ENCODE peak calls at places on chromosomes 7 and 10, in nine cellular contexts. T, H, F, R, N, O, I, X and V are unnamed samples.

GRCh38 chr7:150329331-150330106 is 6.2 kb upstream of the ACTR3C start:
- DNase-seq in H (no peak), O (no peak), X (no peak), F (no peak), I (no peak), T (no peak), N (no peak), R (peak; percentile 72), V (no peak)

GRCh38 chr7:45219801-45220200 is 62.2 kb downstream of the RAMP3 start:
- DNase-seq in F (no peak), X (no peak), O (no peak), I (no peak), H (no peak), N (no peak), R (no peak), T (no peak), V (no peak)

GRCh38 chr10:35225204-35225603 is 98.6 kb downstream of the CREM start:
- DNase-seq in F (no peak), H (no peak), T (no peak), I (no peak), R (no peak), O (no peak), N (no peak), X (no peak), V (peak; percentile 68)

GRCh38 chr10:100006241-100006886 is 3.4 kb downstream of the DNMBP start:
- DNase-seq in T (no peak), H (peak; percentile 51), O (no peak), X (peak; percentile 97), I (no peak), R (no peak), F (peak; percentile 70), N (peak; percentile 85), V (peak; percentile 98)

GRCh38 chr7:3138992-3139391 is 95.3 kb upstream of the CARD11 start:
- DNase-seq in R (no peak), H (no peak), I (peak; percentile 4), N (no peak), X (no peak), T (no peak), O (no peak), F (no peak), V (no peak)

GRCh38 chr10:72319416-72320254 is 35.1 kb downstream of the DNAJB12 start:
- DNase-seq in T (peak; percentile 97), F (peak; percentile 97), H (peak; percentile 86), O (peak; percentile 95), N (peak; percentile 73), R (peak; percentile 94), I (peak; percentile 99), X (peak; percentile 89), V (peak; percentile 94)

GRCh38 chr10:89662596-89662995 is 17.6 kb upstream of the PANK1 start:
- DNase-seq in N (no peak), T (no peak), H (no peak), X (peak; percentile 36), I (no peak), R (no peak), F (no peak), O (no peak), V (no peak)

GRCh38 chr7:143316492-143316891 is 581 bp downstream of the CLCN1 start:
- DNase-seq in F (no peak), T (no peak), X (no peak), R (no peak), H (no peak), O (no peak), N (no peak), I (no peak), V (no peak)

GRCh38 chr10:47268696-47269095 is 31.3 kb upstream of the GDF10 start:
- DNase-seq in H (no peak), X (no peak), O (no peak), T (no peak), N (no peak), R (no peak), I (no peak), F (peak; percentile 3), V (no peak)

GRCh38 chr10:32378371-32379301 is 31.7 kb upstream of the EPC1 start:
- DNase-seq in I (peak; percentile 86), N (peak; percentile 79), O (peak; percentile 96), R (peak; percentile 98), H (peak; percentile 78), X (peak; percentile 85), T (peak; percentile 96), F (peak; percentile 94), V (peak; percentile 79)
- TF ChIP-seq CTCF in I (no peak), N (no peak), O (no peak), R (no peak), H (no peak), X (no peak), T (no peak), F (no peak), V (no peak)

DNA sequence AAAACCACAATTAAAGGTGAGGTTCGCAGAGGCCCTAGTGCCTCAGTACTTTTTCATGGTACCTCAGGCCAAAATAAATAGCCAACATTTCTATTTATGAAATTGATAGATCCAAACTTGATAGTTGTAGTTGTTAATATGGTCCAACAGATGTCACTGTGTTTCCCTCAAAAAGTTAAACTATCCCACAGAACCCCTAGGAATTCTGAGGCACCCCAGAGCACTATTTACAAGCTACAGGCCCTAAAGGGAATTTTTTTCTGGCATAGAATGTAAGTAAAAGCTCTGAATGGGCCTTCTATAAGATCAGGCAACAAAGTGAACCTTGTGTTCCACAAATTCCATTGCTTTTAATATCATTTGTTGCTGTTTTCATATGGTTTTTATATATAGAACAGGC is 3.8 kb upstream of the ARL4A start:
- DNase-seq in T (no peak), O (no peak), H (no peak), N (peak; percentile 38), X (peak; percentile 33), F (no peak), I (no peak), R (no peak), V (peak; percentile 30)
- TF ChIP-seq CTCF in T (no peak), O (no peak), H (no peak), N (peak; percentile 64), X (peak; percentile 51), F (peak; percentile 49), I (peak; percentile 74), R (peak; percentile 30), V (peak; percentile 22)

GRCh38 chr10:125160856-125161569 is 650 bp upstream of the CTBP2 start:
- DNase-seq in N (peak; percentile 93), X (peak; percentile 85), H (peak; percentile 40), F (peak; percentile 90), O (peak; percentile 82), R (peak; percentile 83), I (peak; percentile 92), T (peak; percentile 91), V (peak; percentile 69)

GRCh38 chr10:125159932-125160855 is at the start of gene CTBP2:
- DNase-seq in R (peak; percentile 64), O (peak; percentile 64), I (no peak), F (peak; percentile 84), T (peak; percentile 85), N (peak; percentile 56), H (no peak), X (no peak), V (no peak)

GRCh38 chr10:125162181-125162906 is 2.0 kb upstream of the CTBP2 start:
- DNase-seq in F (peak; percentile 56), T (no peak), X (no peak), R (peak; percentile 54), I (no peak), O (no peak), H (no peak), N (no peak), V (no peak)

GRCh38 chr10:125159486-125159931 is 854 bp downstream of the CTBP2 start:
- DNase-seq in I (no peak), H (no peak), N (peak; percentile 31), T (no peak), F (peak; percentile 45), R (peak; percentile 55), O (no peak), X (no peak), V (no peak)

GRCh38 chr10:125161570-125162139 is 1.3 kb upstream of the CTBP2 start:
- DNase-seq in T (no peak), X (peak; percentile 61), F (peak; percentile 53), O (no peak), R (peak; percentile 64), I (no peak), H (peak; percentile 51), N (no peak), V (peak; percentile 48)
- TF ChIP-seq CTCF in T (no peak), X (no peak), F (peak; percentile 54), O (peak; percentile 38), R (peak; percentile 57), I (peak; percentile 73), H (no peak), N (peak; percentile 52), V (peak; percentile 55)

DNA sequence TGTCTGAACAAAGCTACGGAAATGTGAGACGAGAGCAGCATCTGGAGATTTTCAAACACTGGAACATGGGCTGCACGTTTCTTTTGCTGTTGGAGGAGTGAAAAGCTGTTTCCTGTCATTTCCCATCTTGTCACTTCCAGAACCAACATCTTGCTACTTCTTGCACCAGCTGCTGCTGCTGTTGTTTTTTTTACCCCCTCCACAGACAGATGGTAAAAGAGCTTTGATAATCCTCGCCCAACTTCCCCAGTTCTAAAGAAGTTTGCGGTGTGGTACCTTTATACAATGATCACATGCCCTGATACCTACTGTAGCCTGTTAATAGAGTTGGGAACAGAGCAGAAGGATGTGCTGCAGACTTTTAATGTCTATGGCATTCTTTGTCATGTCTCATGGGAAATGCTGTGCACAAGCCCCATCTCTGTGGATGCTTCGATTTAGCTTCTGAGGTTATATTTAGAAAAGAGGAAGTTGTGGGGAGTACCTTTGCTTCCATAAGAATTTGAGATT is 408.2 kb downstream of the AUTS2 start:
- DNase-seq in H (no peak), F (peak; percentile 26), O (no peak), I (no peak), R (no peak), N (no peak), X (no peak), T (no peak), V (no peak)
- TF ChIP-seq CTCF in H (no peak), F (no peak), O (no peak), I (no peak), R (no peak), N (no peak), X (no peak), T (no peak), V (no peak)

GRCh38 chr10:52525761-52526160 is 211.7 kb downstream of the DKK1 start:
- DNase-seq in F (no peak), X (peak; percentile 73), T (no peak), O (no peak), I (no peak), H (no peak), N (no peak), R (no peak), V (peak; percentile 69)
- TF ChIP-seq CTCF in F (no peak), X (no peak), T (no peak), O (no peak), I (no peak), H (no peak), N (no peak), R (no peak), V (no peak)

GRCh38 chr7:8296362-8296659 is 34.3 kb upstream of the ICA1 start:
- DNase-seq in R (no peak), H (no peak), T (no peak), X (no peak), I (no peak), F (no peak), O (no peak), N (no peak), V (no peak)
- TF ChIP-seq CTCF in R (no peak), H (no peak), T (no peak), X (no peak), I (peak; percentile 59), F (no peak), O (no peak), N (no peak), V (no peak)